ENCODE peak calls at places on chromosomes 3 and 15, in four cellular contexts. H, K, B and W are unnamed samples.

GRCh38 chr15:40367673-40368611 is 9.9 kb downstream of the DISP2 start:
- DNase-seq in K (peak; percentile 85), B (peak; percentile 88), H (peak; percentile 81), W (peak; percentile 89)

GRCh38 chr15:71141572-71141971 is 26.3 kb downstream of the THSD4 start:
- DNase-seq in H (no peak), B (no peak), K (no peak), W (no peak)

GRCh38 chr3:71926242-71926560 is 141.3 kb upstream of the PROK2 start:
- DNase-seq in B (peak; percentile 69), H (peak; percentile 65), K (no peak), W (peak; percentile 4)

GRCh38 chr15:101043011-101043410 is 123.9 kb downstream of the LRRK1 start:
- DNase-seq in H (no peak), K (no peak), B (no peak), W (no peak)

GRCh38 chr15:101052681-101053121 is 133.5 kb downstream of the LRRK1 start:
- DNase-seq in B (no peak), H (no peak), K (no peak), W (no peak)

GRCh38 chr3:43814461-43814860 is 123.7 kb downstream of the ABHD5 start:
- DNase-seq in K (no peak), B (no peak), H (no peak), W (no peak)

GRCh38 chr15:95812491-95812890 is 518.0 kb upstream of the NR2F2 start:
- DNase-seq in B (no peak), K (peak; percentile 84), H (no peak), W (peak; percentile 9)

GRCh38 chr3:166531730-166532129 is 694.5 kb upstream of the BCHE start:
- DNase-seq in B (no peak), K (no peak), H (no peak), W (no peak)

GRCh38 chr3:124132813-124133212 is 140.9 kb upstream of the ROPN1 start:
- DNase-seq in B (no peak), K (no peak), H (no peak), W (no peak)

GRCh38 chr15:49421991-49422390 is 1.1 kb upstream of the FGF7 start:
- DNase-seq in H (peak; percentile 54), B (peak; percentile 55), K (peak; percentile 65), W (peak; percentile 54)

GRCh38 chr15:71044006-71044405 is 71.3 kb upstream of the THSD4 start:
- DNase-seq in K (no peak), B (peak; percentile 80), H (no peak), W (no peak)

GRCh38 chr3:32945136-32945535 is 6.3 kb upstream of the CCR4 start:
- DNase-seq in K (no peak), H (peak; percentile 26), B (peak; percentile 84), W (peak; percentile 6)

GRCh38 chr3:155241559-155241958 is 51.9 kb downstream of the STRIT1 start:
- DNase-seq in H (no peak), K (no peak), B (no peak), W (peak; percentile 68)

GRCh38 chr3:114860526-114860925 is 286.6 kb downstream of the ZBTB20 start:
- DNase-seq in H (no peak), B (no peak), K (no peak), W (no peak)

GRCh38 chr3:21163961-21164360 is 587.0 kb downstream of the ZNF385D start:
- DNase-seq in B (no peak), K (no peak), H (no peak), W (no peak)

GRCh38 chr15:78197632-78198031 is 36.7 kb downstream of the ACSBG1 start:
- DNase-seq in B (no peak), H (no peak), K (no peak), W (no peak)

GRCh38 chr3:84567796-84568195 is 391.0 kb upstream of the CADM2 start:
- DNase-seq in H (no peak), K (no peak), B (no peak), W (no peak)

GRCh38 chr15:68572309-68572708 is 6.5 kb upstream of the CORO2B start:
- DNase-seq in K (no peak), B (no peak), H (no peak), W (no peak)

GRCh38 chr3:129602309-129602708 is 4.2 kb downstream of the PLXND1 start:
- DNase-seq in H (no peak), K (no peak), B (no peak), W (no peak)

GRCh38 chr3:178966299-178967183 is 105.1 kb downstream of the ZMAT3 start:
- DNase-seq in B (peak; percentile 30), K (peak; percentile 72), H (peak; percentile 29), W (peak; percentile 53)

GRCh38 chr3:139546772-139547171 is 7.2 kb upstream of the RBP1 start:
- DNase-seq in B (no peak), K (no peak), H (no peak), W (no peak)

GRCh38 chr3:69309810-69310209 is 76.1 kb downstream of the FRMD4B start:
- DNase-seq in H (peak; percentile 19), K (no peak), B (peak; percentile 45), W (no peak)

GRCh38 chr15:73915085-73915484 is 11.2 kb upstream of the LOXL1 start:
- DNase-seq in K (no peak), H (no peak), B (no peak), W (no peak)

GRCh38 chr3:113736548-113737089 is 9.4 kb downstream of the NAA50 start:
- DNase-seq in K (peak; percentile 79), H (peak; percentile 36), B (peak; percentile 45), W (peak; percentile 79)

GRCh38 chr3:154795582-154795981 is 284.5 kb upstream of the MME start:
- DNase-seq in B (peak; percentile 96), H (no peak), K (no peak), W (peak; percentile 93)

GRCh38 chr3:7562892-7563291 is 702.0 kb downstream of the GRM7 start:
- DNase-seq in B (peak; percentile 79), H (peak; percentile 18), K (no peak), W (no peak)

GRCh38 chr3:148992027-148992634 is 791 bp downstream of the GYG1 start:
- DNase-seq in H (no peak), K (peak; percentile 45), B (peak; percentile 20), W (peak; percentile 66)
- H3K9ac ChIP-seq in H (peak overlapping the region; percentile 81), K (peak overlapping the region; percentile 83), B (peak overlapping the region; percentile 40), W (peak overlapping the region; percentile 89)

DNA sequence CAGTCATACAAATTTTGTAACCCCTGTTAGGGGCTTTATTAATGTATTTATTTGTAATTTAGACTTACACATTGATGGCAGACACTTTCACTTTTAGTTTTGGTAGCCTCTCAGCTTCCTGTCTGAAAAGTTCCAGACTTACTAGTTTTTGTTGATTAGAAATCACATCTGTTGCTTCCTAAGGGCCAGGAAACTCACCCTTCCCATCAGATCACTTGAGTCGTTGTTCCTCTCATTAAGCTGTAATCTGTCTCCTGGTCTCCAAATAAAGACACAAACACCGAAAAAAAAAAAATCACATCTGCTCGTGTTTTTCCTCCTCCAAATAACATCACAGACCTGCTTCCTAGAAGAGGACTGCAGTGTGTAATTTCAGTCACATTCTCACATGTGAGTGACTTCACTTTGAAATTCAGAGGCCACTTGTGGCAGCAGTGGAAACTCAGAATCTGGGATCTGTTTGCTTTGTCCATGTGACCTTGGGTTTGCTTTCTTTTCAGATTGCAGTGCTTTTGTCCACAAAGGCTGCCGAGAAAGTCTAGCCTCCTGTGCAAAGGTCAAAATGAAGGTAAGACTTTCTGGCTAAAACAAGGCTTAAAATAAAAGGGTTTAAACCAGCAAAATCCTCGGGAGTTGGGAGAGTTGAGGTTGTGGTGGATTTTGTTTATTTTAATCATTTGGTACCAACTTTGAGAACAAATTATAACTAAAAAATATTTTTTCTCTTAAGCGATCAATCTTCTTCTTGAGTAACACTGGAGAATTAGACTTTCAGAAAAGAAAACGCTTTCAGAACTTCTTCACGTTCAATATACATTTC is 87.0 kb downstream of the KLHL25 start:
- DNase-seq in B (no peak), H (no peak), K (peak; percentile 88), W (peak; percentile 87)
- H3K9ac ChIP-seq in B (no peak overlapping the region), H (no peak overlapping the region), K (peak overlapping the region; percentile 71), W (peak overlapping the region; percentile 85)

DNA sequence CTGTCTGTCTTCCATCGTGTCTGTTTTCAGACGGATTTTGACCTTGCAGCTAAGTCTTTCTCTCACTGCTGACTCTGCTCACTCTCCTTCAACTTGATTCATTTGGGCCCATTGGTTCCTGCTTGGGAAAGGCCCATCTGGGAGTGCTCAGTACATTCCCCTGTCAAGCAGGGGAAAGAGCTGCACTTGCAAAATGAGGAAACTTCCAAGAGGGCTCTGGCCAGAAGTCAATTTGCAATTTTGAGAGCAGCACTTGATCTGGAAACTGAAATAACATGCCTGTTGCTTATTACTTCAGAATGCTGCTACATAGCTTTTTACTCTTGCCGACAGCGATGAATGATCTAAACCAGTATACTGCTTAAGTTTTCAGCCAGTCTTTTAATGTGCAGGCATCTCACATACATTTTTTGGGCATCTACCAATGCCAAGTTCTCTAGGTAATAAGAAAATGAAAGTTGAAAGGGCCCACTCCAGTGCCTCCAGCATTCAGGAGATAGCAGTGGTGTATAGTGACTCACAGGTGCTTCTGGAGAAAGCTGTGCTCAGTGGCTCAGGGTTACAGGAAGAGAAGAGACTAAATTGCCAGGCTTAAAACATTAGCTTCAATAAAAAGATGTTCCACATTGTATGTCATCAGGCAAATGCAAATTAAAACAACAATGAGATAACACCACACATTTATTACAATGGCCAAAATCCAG is 70.1 kb upstream of the RORA start:
- DNase-seq in K (no peak), B (no peak), H (no peak), W (no peak)
- H3K9ac ChIP-seq in K (no peak overlapping the region), B (no peak overlapping the region), H (no peak overlapping the region), W (no peak overlapping the region)

GRCh38 chr3:24145481-24145880 is 200.4 kb downstream of the NR1D2 start:
- DNase-seq in H (no peak), K (no peak), B (no peak), W (peak; percentile 30)
- H3K9ac ChIP-seq in H (peak overlapping the region; percentile 28), K (no peak overlapping the region), B (peak overlapping the region; percentile 34), W (peak overlapping the region; percentile 87)

GRCh38 chr15:98786706-98787105 is 138.4 kb downstream of the IGF1R start:
- DNase-seq in H (no peak), K (no peak), B (no peak), W (no peak)
- H3K9ac ChIP-seq in H (no peak overlapping the region), K (no peak overlapping the region), B (no peak overlapping the region), W (no peak overlapping the region)

GRCh38 chr3:100364421-100364820 is 29.9 kb downstream of the NIT2 start:
- DNase-seq in K (no peak), H (no peak), B (no peak), W (no peak)

GRCh38 chr3:100366424-100366823 is 31.9 kb downstream of the NIT2 start:
- DNase-seq in H (no peak), B (no peak), K (no peak), W (no peak)

GRCh38 chr3:100370751-100371150 is 30.1 kb downstream of the TOMM70 start:
- DNase-seq in B (no peak), K (no peak), H (no peak), W (no peak)

GRCh38 chr3:100368421-100368820 is 32.5 kb downstream of the TOMM70 start:
- DNase-seq in H (no peak), K (peak; percentile 33), B (no peak), W (no peak)
- H3K9ac ChIP-seq in H (no peak overlapping the region), K (no peak overlapping the region), B (no peak overlapping the region), W (no peak overlapping the region)

GRCh38 chr3:45170071-45170470 is 23.9 kb upstream of the CDCP1 start:
- DNase-seq in K (no peak), H (no peak), B (no peak), W (no peak)

GRCh38 chr3:45167011-45167911 is 21.1 kb upstream of the CDCP1 start:
- DNase-seq in B (peak; percentile 98), H (peak; percentile 98), K (peak; percentile 93), W (peak; percentile 98)

GRCh38 chr3:45166283-45166879 is 20.2 kb upstream of the CDCP1 start:
- DNase-seq in K (no peak), H (no peak), B (no peak), W (no peak)

GRCh38 chr3:45165497-45166282 is 19.5 kb upstream of the CDCP1 start:
- DNase-seq in K (no peak), B (no peak), H (no peak), W (no peak)

GRCh38 chr3:45168451-45168850 is 22.3 kb upstream of the CDCP1 start:
- DNase-seq in K (no peak), B (no peak), H (no peak), W (peak; percentile 72)
- H3K9ac ChIP-seq in K (peak overlapping the region; percentile 85), B (no peak overlapping the region), H (peak overlapping the region; percentile 59), W (peak overlapping the region; percentile 81)